ENCODE peak calls at places on chromosome 21, in four cellular contexts. One of them, this sample, is unnamed.

GRCh38 chr21:16502273-16502672 is 772.5 kb downstream of the USP25 start:
- DNase-seq in left ventricle myocardium inferior: no peak
- DNase-seq in body of pancreas: no peak
- DNase-seq in PC-9: no peak
- DNase-seq in this sample: no peak

GRCh38 chr21:34801519-34802132 is 132.8 kb downstream of the CLIC6 start:
- DNase-seq in body of pancreas: no peak
- DNase-seq in left ventricle myocardium inferior: no peak
- DNase-seq in PC-9: no peak
- DNase-seq in this sample: no peak

GRCh38 chr21:19440792-19441494 is 1037.4 kb upstream of the TMPRSS15 start:
- DNase-seq in left ventricle myocardium inferior: no peak
- DNase-seq in body of pancreas: no peak
- DNase-seq in PC-9: no peak
- DNase-seq in this sample: no peak

GRCh38 chr21:21715286-21715969 is 717.2 kb downstream of the NCAM2 start:
- DNase-seq in PC-9: no peak
- DNase-seq in body of pancreas: no peak
- DNase-seq in left ventricle myocardium inferior: no peak
- DNase-seq in this sample: no peak

GRCh38 chr21:20882462-20883415 is 115.5 kb upstream of the NCAM2 start:
- DNase-seq in left ventricle myocardium inferior: no peak
- DNase-seq in PC-9: no peak
- DNase-seq in body of pancreas: peak
- DNase-seq in this sample: peak

GRCh38 chr21:35145626-35146236 is 96.6 kb upstream of the RUNX1 start:
- DNase-seq in PC-9: no peak
- DNase-seq in left ventricle myocardium inferior: no peak
- DNase-seq in body of pancreas: no peak
- DNase-seq in this sample: no peak

GRCh38 chr21:43884012-43884860 is 19.2 kb downstream of the AGPAT3 start:
- DNase-seq in PC-9: peak
- DNase-seq in left ventricle myocardium inferior: no peak
- DNase-seq in body of pancreas: peak
- DNase-seq in this sample: peak

GRCh38 chr21:26154776-26155175 is 15.8 kb downstream of the APP start:
- DNase-seq in left ventricle myocardium inferior: no peak
- DNase-seq in body of pancreas: no peak
- DNase-seq in PC-9: no peak
- DNase-seq in this sample: no peak

GRCh38 chr21:26814374-26814773 is 30.8 kb downstream of the ADAMTS1 start:
- DNase-seq in left ventricle myocardium inferior: no peak
- DNase-seq in PC-9: no peak
- DNase-seq in body of pancreas: no peak
- DNase-seq in this sample: no peak

GRCh38 chr21:22892041-22892440 is 1893.8 kb downstream of the NCAM2 start:
- DNase-seq in PC-9: peak
- DNase-seq in left ventricle myocardium inferior: no peak
- DNase-seq in body of pancreas: no peak
- DNase-seq in this sample: no peak

GRCh38 chr21:41655259-41655658 is 111.6 kb downstream of the RIPK4 start:
- DNase-seq in PC-9: no peak
- DNase-seq in body of pancreas: no peak
- DNase-seq in left ventricle myocardium inferior: no peak
- DNase-seq in this sample: no peak

GRCh38 chr21:41651396-41651795 is 115.5 kb downstream of the RIPK4 start:
- DNase-seq in PC-9: no peak
- DNase-seq in body of pancreas: peak
- DNase-seq in left ventricle myocardium inferior: no peak
- DNase-seq in this sample: no peak

GRCh38 chr21:41653944-41654625 is 112.8 kb downstream of the RIPK4 start:
- DNase-seq in body of pancreas: peak
- DNase-seq in left ventricle myocardium inferior: no peak
- DNase-seq in PC-9: peak
- DNase-seq in this sample: peak

GRCh38 chr21:41651830-41652229 is 115.0 kb downstream of the RIPK4 start:
- DNase-seq in body of pancreas: no peak
- DNase-seq in left ventricle myocardium inferior: no peak
- DNase-seq in PC-9: peak
- DNase-seq in this sample: no peak

GRCh38 chr21:41653243-41653943 is 113.5 kb downstream of the RIPK4 start:
- DNase-seq in PC-9: no peak
- DNase-seq in left ventricle myocardium inferior: no peak
- DNase-seq in body of pancreas: no peak
- DNase-seq in this sample: no peak
- H3K27ac ChIP-seq in PC-9: peak
- H3K27ac ChIP-seq in left ventricle myocardium inferior: no peak
- H3K27ac ChIP-seq in body of pancreas: peak
- H3K27ac ChIP-seq in this sample: peak

GRCh38 chr21:37656899-37657298 is 259.4 kb downstream of the KCNJ6 start:
- DNase-seq in left ventricle myocardium inferior: no peak
- DNase-seq in PC-9: no peak
- DNase-seq in body of pancreas: no peak
- DNase-seq in this sample: no peak

GRCh38 chr21:37658121-37658993 is 257.9 kb downstream of the KCNJ6 start:
- DNase-seq in left ventricle myocardium inferior: no peak
- DNase-seq in PC-9: no peak
- DNase-seq in body of pancreas: no peak
- DNase-seq in this sample: no peak

GRCh38 chr21:37660709-37661108 is 255.5 kb downstream of the KCNJ6 start:
- DNase-seq in PC-9: no peak
- DNase-seq in body of pancreas: no peak
- DNase-seq in left ventricle myocardium inferior: no peak
- DNase-seq in this sample: no peak

GRCh38 chr21:37659874-37660273 is 256.4 kb downstream of the KCNJ6 start:
- DNase-seq in left ventricle myocardium inferior: no peak
- DNase-seq in PC-9: peak
- DNase-seq in body of pancreas: no peak
- DNase-seq in this sample: no peak

DNA sequence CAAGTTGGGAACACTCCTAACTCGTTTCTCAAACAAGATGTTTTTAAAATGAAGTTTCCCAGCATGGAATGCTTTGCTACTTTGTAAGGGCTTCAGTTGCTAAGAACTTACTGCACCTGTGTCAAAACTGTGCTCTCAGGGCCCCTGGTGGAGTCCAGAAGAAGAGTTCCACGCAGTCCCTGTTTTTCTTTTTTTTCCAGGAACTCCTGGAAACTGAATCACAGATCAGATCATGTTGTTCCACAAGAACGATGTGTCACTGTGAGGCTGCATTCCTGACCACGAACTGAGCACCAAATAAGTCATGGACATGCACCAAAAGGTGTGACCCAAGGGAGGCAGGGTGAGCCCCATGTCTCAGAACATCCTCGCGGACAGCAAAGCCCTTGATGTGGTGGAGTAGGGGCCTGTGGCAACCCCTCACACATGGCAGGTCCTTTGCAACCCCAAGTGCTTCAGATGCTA is 257.2 kb downstream of the KCNJ6 start:
- DNase-seq in left ventricle myocardium inferior: no peak
- DNase-seq in body of pancreas: peak
- DNase-seq in PC-9: peak
- DNase-seq in this sample: peak
- TF ChIP-seq CTCF in left ventricle myocardium inferior: peak
- TF ChIP-seq CTCF in body of pancreas: peak
- TF ChIP-seq CTCF in PC-9: no peak
- TF ChIP-seq CTCF in this sample: peak

DNA sequence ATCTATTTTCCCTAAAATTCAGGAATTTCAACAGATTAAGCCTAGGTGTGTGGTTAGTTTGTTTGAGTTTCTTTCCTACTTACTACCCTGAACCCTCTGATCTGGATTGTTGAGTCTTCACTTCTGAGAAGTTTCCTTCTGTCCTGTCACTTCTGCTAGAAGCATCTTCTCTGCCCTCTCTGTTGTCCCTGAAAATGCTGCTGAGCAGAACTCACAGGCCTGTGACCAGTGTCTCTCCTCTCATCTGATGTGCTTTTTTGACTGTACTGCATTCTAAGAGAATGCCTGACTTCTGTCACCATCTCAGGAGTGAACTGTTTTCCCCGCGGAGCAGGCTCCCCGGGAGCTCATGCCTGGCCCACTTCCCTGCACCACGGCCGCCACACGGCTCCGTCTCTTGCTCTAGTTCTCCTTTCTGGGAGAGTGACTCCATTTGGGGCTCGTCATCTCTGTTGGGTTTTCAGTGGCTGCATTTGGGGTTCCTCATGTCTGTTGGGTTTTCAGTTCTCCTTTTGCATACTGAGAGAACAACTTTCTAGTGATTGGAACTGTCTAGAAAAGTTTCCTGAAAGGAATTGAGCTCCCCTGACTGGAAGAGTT is 77.9 kb downstream of the POFUT2 start:
- DNase-seq in body of pancreas: no peak
- DNase-seq in left ventricle myocardium inferior: no peak
- DNase-seq in PC-9: no peak
- DNase-seq in this sample: no peak
- H3K27ac ChIP-seq in body of pancreas: no peak
- H3K27ac ChIP-seq in left ventricle myocardium inferior: no peak
- H3K27ac ChIP-seq in PC-9: no peak
- H3K27ac ChIP-seq in this sample: no peak

DNA sequence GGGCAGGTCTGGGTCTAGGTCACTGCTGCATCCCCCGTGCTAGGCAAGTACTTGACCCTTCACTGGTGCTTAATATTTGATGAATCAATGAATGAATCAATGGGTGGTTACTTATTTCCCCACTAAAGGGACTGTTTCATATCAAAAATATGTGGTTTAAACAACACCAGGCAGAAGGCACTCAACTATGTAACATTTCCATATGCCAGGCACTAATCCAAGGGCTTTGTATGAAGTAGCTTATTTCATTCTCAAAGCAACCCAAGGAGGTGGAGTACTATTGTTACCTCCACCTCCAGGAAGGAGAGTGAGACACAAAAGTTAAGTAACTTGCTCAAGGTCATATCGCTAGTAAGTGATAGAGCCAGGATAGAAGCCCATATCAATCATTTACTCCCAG is 142.6 kb downstream of the ETS2 start:
- DNase-seq in PC-9: no peak
- DNase-seq in body of pancreas: no peak
- DNase-seq in left ventricle myocardium inferior: no peak
- DNase-seq in this sample: no peak
- TF ChIP-seq CTCF in PC-9: no peak
- TF ChIP-seq CTCF in body of pancreas: no peak
- TF ChIP-seq CTCF in left ventricle myocardium inferior: no peak
- TF ChIP-seq CTCF in this sample: no peak

GRCh38 chr21:33406493-33406892 is 3.3 kb downstream of the IFNGR2 start:
- DNase-seq in body of pancreas: no peak
- DNase-seq in PC-9: no peak
- DNase-seq in left ventricle myocardium inferior: no peak
- DNase-seq in this sample: no peak

GRCh38 chr21:33402011-33402979 is 918 bp upstream of the IFNGR2 start:
- DNase-seq in left ventricle myocardium inferior: peak
- DNase-seq in body of pancreas: peak
- DNase-seq in PC-9: no peak
- DNase-seq in this sample: peak

GRCh38 chr21:33403786-33404571 is 766 bp downstream of the IFNGR2 start:
- DNase-seq in body of pancreas: peak
- DNase-seq in PC-9: no peak
- DNase-seq in left ventricle myocardium inferior: peak
- DNase-seq in this sample: peak

GRCh38 chr21:33401617-33401967 is 1.6 kb upstream of the IFNGR2 start:
- DNase-seq in left ventricle myocardium inferior: no peak
- DNase-seq in body of pancreas: peak
- DNase-seq in PC-9: no peak
- DNase-seq in this sample: no peak

DNA sequence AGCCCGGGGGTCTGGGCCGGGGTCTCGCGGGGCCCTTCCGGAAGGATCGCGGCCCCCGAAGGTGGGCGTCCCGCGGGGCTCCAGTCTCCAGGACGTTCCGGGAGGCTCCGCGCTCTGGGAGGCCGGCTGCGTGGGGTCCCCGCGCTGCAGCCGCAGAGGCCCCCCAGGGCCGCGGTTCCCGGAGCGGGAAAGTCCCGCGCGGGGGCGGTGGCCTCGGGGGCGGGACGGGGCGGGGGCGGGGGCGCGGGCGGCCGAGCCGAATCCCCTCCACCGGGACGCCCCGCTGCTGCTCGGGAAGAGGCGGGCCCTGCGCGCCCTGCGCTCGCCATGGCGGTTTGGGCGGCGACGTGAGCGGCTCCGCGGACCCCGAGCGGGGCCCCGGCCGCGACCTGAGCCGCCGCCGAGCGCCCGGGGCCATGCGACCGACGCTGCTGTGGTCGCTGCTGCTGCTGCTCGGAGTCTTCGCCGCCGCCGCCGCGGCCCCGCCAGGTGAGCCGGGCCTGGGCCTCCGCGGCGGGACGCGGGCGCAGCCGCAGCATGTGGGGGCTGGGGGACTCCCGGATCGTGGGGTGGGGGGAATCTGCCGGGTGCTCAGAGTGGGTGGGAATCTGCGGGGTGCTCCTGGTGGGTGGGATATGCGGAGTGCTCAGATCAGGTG is at the start of gene IFNGR2:
- DNase-seq in PC-9: no peak
- DNase-seq in body of pancreas: peak
- DNase-seq in left ventricle myocardium inferior: peak
- DNase-seq in this sample: peak
- H3K27ac ChIP-seq in PC-9: peak
- H3K27ac ChIP-seq in body of pancreas: peak
- H3K27ac ChIP-seq in left ventricle myocardium inferior: peak
- H3K27ac ChIP-seq in this sample: peak

DNA sequence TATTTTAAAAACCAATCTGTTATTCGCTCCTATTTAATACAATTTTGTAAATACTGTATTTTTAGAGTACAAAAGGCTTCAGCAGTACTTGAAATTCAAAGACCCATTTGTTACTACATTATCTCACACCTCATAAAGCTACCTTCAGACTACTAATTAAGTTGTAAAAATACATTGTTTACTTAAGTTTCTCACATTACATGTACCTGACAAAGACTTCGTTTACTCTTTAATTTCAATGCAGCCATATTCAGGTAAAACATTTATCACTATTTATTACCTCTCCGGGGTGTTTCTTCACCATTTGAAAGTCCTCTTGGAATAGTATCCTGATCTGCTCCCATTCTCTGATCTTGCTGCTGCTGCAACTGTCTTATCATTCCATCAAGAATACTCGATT is 55.2 kb downstream of the BRWD1 start:
- DNase-seq in body of pancreas: no peak
- DNase-seq in PC-9: no peak
- DNase-seq in left ventricle myocardium inferior: no peak
- DNase-seq in this sample: no peak
- TF ChIP-seq CTCF in body of pancreas: no peak
- TF ChIP-seq CTCF in PC-9: no peak
- TF ChIP-seq CTCF in left ventricle myocardium inferior: no peak
- TF ChIP-seq CTCF in this sample: no peak

This sample was measured in RWPE1.